ENCODE peak calls at places on chromosomes 13 and 19, in four cellular contexts. E is osteoblast, Z is HCT116, U is OCI-LY7. W is an unnamed sample.

GRCh38 chr19:53659292-53659691 is 27.5 kb downstream of the DPRX start:
- DNase-seq in U (no peak), Z (no peak), E (no peak), W (peak; percentile 9)

GRCh38 chr13:27918918-27919255 is 913 bp upstream of the PDX1 start:
- DNase-seq in E (peak; percentile 30), Z (no peak), U (no peak), W (no peak)

GRCh38 chr13:90565985-90566713 is 781.3 kb upstream of the MIR17HG start:
- DNase-seq in E (no peak), Z (no peak), U (no peak), W (no peak)

GRCh38 chr13:111897846-111898215 is 169.1 kb upstream of the SOX1 start:
- DNase-seq in U (no peak), Z (no peak), E (peak; percentile 30), W (no peak)

GRCh38 chr19:32676186-32676894 is 692 bp downstream of the RGS9BP start:
- DNase-seq in E (no peak), U (no peak), Z (no peak), W (peak; percentile 45)

GRCh38 chr13:97506511-97506910 is 72.5 kb downstream of the RAP2A start:
- DNase-seq in E (no peak), Z (no peak), U (no peak), W (no peak)

GRCh38 chr13:98141509-98141908 is 1.4 kb upstream of the FARP1 start:
- DNase-seq in E (no peak), U (no peak), Z (no peak), W (no peak)

GRCh38 chr13:39597828-39598227 is 5.2 kb downstream of the LHFPL6 start:
- DNase-seq in U (peak; percentile 29), E (peak; percentile 70), Z (no peak), W (no peak)

GRCh38 chr13:101594936-101595335 is 142.5 kb downstream of the ITGBL1 start:
- DNase-seq in Z (no peak), E (no peak), U (no peak), W (no peak)

GRCh38 chr19:4140237-4140711 is 13.2 kb upstream of the CREB3L3 start:
- DNase-seq in E (peak; percentile 94), Z (peak; percentile 79), U (peak; percentile 85), W (peak; percentile 38)

GRCh38 chr13:43136940-43137574 is 113.7 kb downstream of the DNAJC15 start:
- DNase-seq in E (peak; percentile 21), Z (no peak), U (no peak), W (no peak)

GRCh38 chr13:62556973-62557372 is 1141.3 kb upstream of the PCDH20 start:
- DNase-seq in U (no peak), E (no peak), Z (no peak), W (no peak)

GRCh38 chr19:36225219-36225892 is 10.4 kb downstream of the ZNF146 start:
- DNase-seq in E (peak; percentile 90), Z (no peak), U (no peak), W (peak; percentile 17)

GRCh38 chr13:52713894-52714293 is 25.7 kb downstream of the CNMD start:
- DNase-seq in U (no peak), E (no peak), Z (no peak), W (no peak)

GRCh38 chr19:10553087-10553667 is 9.5 kb downstream of the ATG4D start:
- DNase-seq in Z (no peak), E (peak; percentile 77), U (peak; percentile 41), W (no peak)

GRCh38 chr13:74026753-74027152 is 107.5 kb downstream of the KLF12 start:
- DNase-seq in E (no peak), U (peak; percentile 82), Z (no peak), W (peak; percentile 25)

GRCh38 chr13:38570706-38571105 is 116.2 kb upstream of the FREM2 start:
- DNase-seq in E (no peak), Z (no peak), U (no peak), W (peak; percentile 25)

GRCh38 chr19:15401397-15401710 is 17.4 kb downstream of the AKAP8L start:
- DNase-seq in E (peak; percentile 65), U (no peak), Z (no peak), W (no peak)

GRCh38 chr13:99979453-99980200 is 2.0 kb upstream of the ZIC2 start:
- DNase-seq in Z (no peak), E (peak; percentile 82), U (no peak), W (no peak)

GRCh38 chr13:60242231-60242630 is 78.5 kb upstream of the DIAPH3 start:
- DNase-seq in U (no peak), E (no peak), Z (no peak), W (no peak)

GRCh38 chr13:110089815-110090214 is 217.1 kb downstream of the COL4A1 start:
- DNase-seq in Z (no peak), E (no peak), U (no peak), W (no peak)

GRCh38 chr19:46746281-46746965 is at the start of gene STRN4:
- DNase-seq in Z (no peak), U (peak; percentile 79), E (peak; percentile 99), W (peak; percentile 29)

GRCh38 chr13:32650705-32651311 is 64.6 kb downstream of the PDS5B start:
- DNase-seq in Z (peak; percentile 43), E (no peak), U (peak; percentile 75), W (peak; percentile 53)

DNA sequence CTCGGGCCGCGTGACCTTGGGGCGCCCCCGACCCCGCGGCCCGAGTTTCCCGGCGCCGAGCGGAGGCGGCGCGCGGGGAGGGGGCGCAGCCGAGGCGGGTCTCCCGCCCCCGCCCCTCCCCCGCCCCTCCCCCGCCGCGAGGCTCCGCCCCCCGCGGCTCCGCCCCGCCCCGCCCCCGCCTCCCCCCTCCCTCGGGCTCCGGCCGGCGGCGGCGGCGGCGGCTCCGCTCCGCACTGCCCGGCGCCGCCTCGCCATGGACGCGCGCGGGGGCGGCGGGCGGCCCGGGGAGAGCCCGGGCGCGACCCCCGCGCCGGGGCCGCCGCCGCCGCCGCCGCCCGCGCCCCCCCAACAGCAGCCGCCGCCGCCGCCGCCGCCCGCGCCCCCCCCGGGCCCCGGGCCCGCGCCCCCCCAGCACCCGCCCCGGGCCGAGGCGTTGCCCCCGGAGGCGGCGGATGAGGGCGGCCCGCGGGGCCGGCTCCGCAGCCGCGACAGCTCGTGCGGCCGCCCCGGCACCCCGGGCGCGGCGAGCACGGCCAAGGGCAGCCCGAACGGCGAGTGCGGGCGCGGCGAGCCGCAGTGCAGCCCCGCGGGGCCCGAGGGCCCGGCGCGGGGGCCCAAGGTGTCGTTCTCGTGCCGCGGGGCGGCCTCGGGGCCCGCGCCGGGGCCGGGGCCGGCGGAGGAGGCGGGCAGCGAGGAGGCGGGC is at the start of gene HCN2:
- DNase-seq in Z (no peak), U (no peak), E (peak; percentile 89), W (no peak)
- H2AFZ ChIP-seq in Z (no peak within 1 kb of the TSS), U (no peak within 1 kb of the TSS), E (no peak within 1 kb of the TSS), W (no peak within 1 kb of the TSS)

DNA sequence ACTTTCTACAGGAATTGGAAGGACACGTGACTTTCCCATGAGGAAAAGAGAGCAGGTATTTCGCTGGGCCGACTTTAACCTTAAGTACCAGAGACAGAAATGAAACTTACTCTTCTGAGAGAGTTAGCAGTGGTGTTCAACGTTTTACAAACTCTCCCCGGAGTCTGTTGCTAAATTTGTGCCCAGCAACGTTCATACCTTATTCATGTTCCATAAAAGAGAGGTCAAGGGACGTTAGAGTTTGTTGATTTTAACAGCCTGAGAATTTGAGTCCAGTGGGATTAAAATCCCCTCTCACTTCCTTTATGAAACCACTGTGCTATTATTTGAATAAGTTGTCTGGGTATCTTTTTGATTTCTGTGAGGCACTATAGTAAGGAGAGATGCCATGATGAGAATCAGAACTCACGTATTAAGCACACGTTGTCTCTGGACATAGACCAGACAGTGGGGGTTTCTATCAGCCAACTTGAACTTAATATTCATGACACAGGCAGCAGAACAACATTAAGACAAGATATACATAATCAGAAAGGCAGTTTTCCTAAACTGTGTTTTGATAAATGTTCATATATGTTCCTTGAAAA is 33.4 kb downstream of the SPRY2 start:
- DNase-seq in U (no peak), Z (no peak), E (no peak), W (no peak)
- H2AFZ ChIP-seq in U (no peak overlapping the region), Z (no peak overlapping the region), E (peak overlapping the region; percentile 80), W (no peak overlapping the region)

DNA sequence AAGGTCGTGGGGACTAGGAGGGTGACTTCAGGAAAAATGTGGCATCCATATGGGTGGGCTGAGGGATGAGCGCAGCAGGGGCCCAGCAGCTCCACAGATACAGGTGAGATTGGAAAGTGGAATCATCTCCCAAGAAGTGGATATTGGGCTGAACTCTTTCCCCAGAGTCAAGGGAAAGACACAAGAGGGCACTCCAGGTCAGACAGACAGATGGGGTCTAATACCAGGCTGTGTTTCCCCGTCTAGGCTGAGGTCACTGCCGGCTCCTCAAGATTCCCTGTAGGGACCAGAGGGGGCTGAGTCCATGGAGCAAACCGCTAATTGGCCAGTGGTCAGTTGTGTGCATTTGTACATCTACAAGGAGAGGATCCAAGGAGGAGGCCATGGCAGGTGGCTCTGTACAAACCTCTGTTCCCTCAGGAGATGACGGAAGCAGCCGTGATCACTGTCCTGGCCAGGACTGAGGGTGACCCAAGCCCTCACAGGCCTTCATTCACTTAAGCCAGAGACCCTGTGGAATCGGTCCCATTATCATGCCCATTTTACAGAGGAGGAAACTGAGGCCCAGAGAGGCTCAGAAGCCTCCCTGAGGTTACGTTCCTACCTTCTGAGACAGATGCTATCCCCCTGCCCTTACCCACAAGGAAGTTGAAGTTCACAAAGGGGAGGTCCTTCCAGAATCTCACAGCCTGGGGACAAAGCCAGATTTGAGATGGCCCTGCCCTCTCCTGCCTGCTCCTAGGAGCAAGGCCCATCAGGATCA is 14.9 kb upstream of the IGLON5 start:
- DNase-seq in U (no peak), E (peak; percentile 82), Z (no peak), W (no peak)
- H2AFZ ChIP-seq in U (no peak overlapping the region), E (no peak overlapping the region), Z (no peak overlapping the region), W (no peak overlapping the region)

DNA sequence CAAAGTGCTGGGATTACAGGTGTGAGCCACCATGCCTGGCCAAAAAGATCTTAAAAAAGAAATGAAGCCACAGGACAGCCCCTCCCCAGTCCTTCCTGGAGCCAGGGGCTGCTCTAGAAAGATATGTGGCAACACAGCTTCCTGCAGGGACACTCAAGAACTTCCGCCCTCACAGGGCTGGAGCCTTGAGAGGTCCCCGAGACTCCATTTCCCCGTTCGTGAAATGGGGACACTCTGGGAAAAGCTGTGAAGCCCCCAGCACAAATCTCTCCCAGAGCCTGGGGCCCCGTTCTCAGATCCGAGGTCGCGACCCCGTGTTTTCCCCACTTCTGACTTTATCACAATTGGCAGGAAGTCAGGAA is 2.5 kb upstream of the GPX4 start:
- DNase-seq in Z (no peak), U (peak; percentile 50), E (no peak), W (no peak)
- H2AFZ ChIP-seq in Z (no peak overlapping the region), U (peak overlapping the region; percentile 90), E (no peak overlapping the region), W (no peak overlapping the region)

GRCh38 chr19:31145909-31146453 is 203.3 kb downstream of the TSHZ3 start:
- DNase-seq in U (no peak), E (peak; percentile 8), Z (no peak), W (no peak)

GRCh38 chr19:31144471-31144870 is 204.8 kb downstream of the TSHZ3 start:
- DNase-seq in Z (no peak), U (no peak), E (peak; percentile 9), W (no peak)

GRCh38 chr19:31146546-31147183 is 202.6 kb downstream of the TSHZ3 start:
- DNase-seq in U (no peak), E (peak; percentile 63), Z (no peak), W (peak; percentile 30)

GRCh38 chr19:31145021-31145420 is 204.2 kb downstream of the TSHZ3 start:
- DNase-seq in U (no peak), Z (no peak), E (peak; percentile 3), W (no peak)

DNA sequence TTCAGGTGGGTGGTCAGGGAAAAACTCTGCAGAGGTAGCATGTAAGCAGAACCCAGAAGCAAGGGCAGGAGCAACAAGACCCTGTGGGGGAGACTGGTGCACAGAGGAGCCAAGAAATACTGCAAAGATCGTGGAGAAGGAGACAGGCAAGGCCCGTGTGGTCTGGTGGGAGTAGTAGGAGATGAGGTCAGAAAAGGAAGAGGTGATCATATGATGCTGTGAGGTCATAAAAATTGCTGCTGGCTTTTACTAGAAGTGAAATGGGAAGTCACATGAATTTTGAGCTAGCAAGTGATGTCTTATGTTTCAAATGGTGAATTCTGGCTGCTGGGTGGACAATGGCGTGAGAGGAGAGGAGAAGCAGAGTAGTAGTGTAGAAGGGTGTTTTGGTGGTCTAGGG is 205.2 kb downstream of the TSHZ3 start:
- DNase-seq in E (peak; percentile 3), U (no peak), Z (no peak), W (no peak)
- H2AFZ ChIP-seq in E (no peak overlapping the region), U (no peak overlapping the region), Z (no peak overlapping the region), W (no peak overlapping the region)